ENCODE peak calls at places on chromosome 20, in nine cellular contexts. L is spleen, Q is stomach, I is left ventricle myocardium inferior, N is dorsolateral prefrontal cortex, Z is psoas muscle, U is upper lobe of right lung, F is AG09309, J is astrocyte of the spinal cord. X is an unnamed sample.
A peak's percentile ranks its signal among the peaks of the same experiment; 100 is the strongest.

GRCh38 chr20:47315339-47315662 is 41.2 kb downstream of the ZMYND8 start:
- DNase-seq in Q (no peak), F (no peak), Z (no peak), I (no peak), N (no peak), J (no peak), U (peak; percentile 32), L (no peak), X (no peak)

GRCh38 chr20:237918-238317 is 10.9 kb downstream of the DEFB129 start:
- DNase-seq in J (no peak), Z (no peak), U (no peak), Q (no peak), F (no peak), I (no peak), N (no peak), L (no peak), X (no peak)

GRCh38 chr20:51119914-51120313 is 97.0 kb upstream of the KCNG1 start:
- DNase-seq in U (no peak), N (no peak), J (no peak), Q (no peak), F (no peak), I (no peak), L (peak; percentile 23), Z (no peak), X (no peak)

GRCh38 chr20:58048096-58048702 is 180.3 kb downstream of the ANKRD60 start:
- DNase-seq in J (peak; percentile 62), Z (no peak), F (peak; percentile 25), U (no peak), N (no peak), Q (no peak), L (no peak), I (no peak), X (peak; percentile 18)

GRCh38 chr20:28562510-28562898 is 2695.0 kb upstream of the DEFB115 start:
- DNase-seq in J (peak; percentile 73), I (no peak), F (no peak), U (no peak), Z (no peak), Q (no peak), N (no peak), L (no peak), X (peak; percentile 87)

GRCh38 chr20:54084727-54085368 is 14.5 kb upstream of the BCAS1 start:
- DNase-seq in F (no peak), J (peak; percentile 24), Q (peak; percentile 70), U (no peak), L (no peak), I (no peak), N (no peak), Z (no peak), X (no peak)

GRCh38 chr20:44019638-44020335 is 105.1 kb downstream of the TOX2 start:
- DNase-seq in I (no peak), L (no peak), J (no peak), F (no peak), Z (peak; percentile 64), U (no peak), Q (no peak), N (no peak), X (no peak)

GRCh38 chr20:38004416-38004815 is 28.8 kb downstream of the TTI1 start:
- DNase-seq in J (no peak), Z (no peak), N (no peak), U (no peak), F (no peak), I (no peak), L (no peak), Q (no peak), X (no peak)

GRCh38 chr20:46895906-46896242 is 1.2 kb downstream of the EYA2 start:
- DNase-seq in J (no peak), Q (no peak), Z (no peak), N (no peak), F (no peak), U (no peak), I (no peak), L (no peak), X (no peak)

GRCh38 chr20:6767536-6768227 is at the start of gene BMP2:
- DNase-seq in F (no peak), N (peak; percentile 58), Z (peak; percentile 74), Q (peak; percentile 70), U (peak; percentile 82), L (peak; percentile 81), J (peak; percentile 58), I (peak; percentile 69), X (peak; percentile 16)

GRCh38 chr20:6766433-6766832 is 1.1 kb upstream of the BMP2 start:
- DNase-seq in Q (no peak), J (no peak), F (no peak), I (no peak), Z (no peak), N (no peak), U (no peak), L (no peak), X (no peak)

GRCh38 chr20:6768228-6769185 is 1.0 kb downstream of the BMP2 start:
- DNase-seq in Q (peak; percentile 32), L (peak; percentile 78), F (no peak), Z (peak; percentile 57), U (peak; percentile 72), J (peak; percentile 46), N (peak; percentile 45), I (peak; percentile 36), X (peak; percentile 16)

GRCh38 chr20:6765469-6766058 is 1.9 kb upstream of the BMP2 start:
- DNase-seq in J (peak; percentile 84), I (no peak), Q (no peak), Z (no peak), F (peak; percentile 28), U (no peak), N (no peak), L (no peak), X (peak; percentile 27)

DNA sequence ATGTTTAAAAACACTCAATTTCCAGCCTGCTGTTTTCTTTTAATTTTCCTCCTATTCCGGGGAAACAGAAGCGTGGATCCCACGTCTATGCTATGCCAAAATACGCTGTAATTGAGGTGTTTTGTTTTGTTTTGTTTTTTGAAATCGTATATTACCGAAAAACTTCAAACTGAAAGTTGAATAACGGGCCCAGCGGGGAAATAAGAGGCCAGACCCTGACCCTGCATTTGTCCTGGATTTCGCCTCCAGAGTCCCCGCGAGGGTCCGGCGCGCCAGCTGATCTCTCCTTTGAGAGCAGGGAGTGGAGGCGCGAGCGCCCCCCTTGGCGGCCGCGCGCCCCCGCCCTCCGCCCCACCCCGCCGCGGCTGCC is 335 bp upstream of the BMP2 start:
- DNase-seq in I (no peak), Q (no peak), F (no peak), L (no peak), J (no peak), N (no peak), U (no peak), Z (no peak), X (no peak)
- H3K4me3 ChIP-seq in I (peak overlapping the region; percentile 85), Q (peak overlapping the region; percentile 82), F (peak overlapping the region; percentile 49), L (peak overlapping the region; percentile 30), J (peak overlapping the region; percentile 57), N (peak overlapping the region; percentile 70), U (peak overlapping the region; percentile 51), Z (peak overlapping the region; percentile 77), X (peak overlapping the region; percentile 64)

DNA sequence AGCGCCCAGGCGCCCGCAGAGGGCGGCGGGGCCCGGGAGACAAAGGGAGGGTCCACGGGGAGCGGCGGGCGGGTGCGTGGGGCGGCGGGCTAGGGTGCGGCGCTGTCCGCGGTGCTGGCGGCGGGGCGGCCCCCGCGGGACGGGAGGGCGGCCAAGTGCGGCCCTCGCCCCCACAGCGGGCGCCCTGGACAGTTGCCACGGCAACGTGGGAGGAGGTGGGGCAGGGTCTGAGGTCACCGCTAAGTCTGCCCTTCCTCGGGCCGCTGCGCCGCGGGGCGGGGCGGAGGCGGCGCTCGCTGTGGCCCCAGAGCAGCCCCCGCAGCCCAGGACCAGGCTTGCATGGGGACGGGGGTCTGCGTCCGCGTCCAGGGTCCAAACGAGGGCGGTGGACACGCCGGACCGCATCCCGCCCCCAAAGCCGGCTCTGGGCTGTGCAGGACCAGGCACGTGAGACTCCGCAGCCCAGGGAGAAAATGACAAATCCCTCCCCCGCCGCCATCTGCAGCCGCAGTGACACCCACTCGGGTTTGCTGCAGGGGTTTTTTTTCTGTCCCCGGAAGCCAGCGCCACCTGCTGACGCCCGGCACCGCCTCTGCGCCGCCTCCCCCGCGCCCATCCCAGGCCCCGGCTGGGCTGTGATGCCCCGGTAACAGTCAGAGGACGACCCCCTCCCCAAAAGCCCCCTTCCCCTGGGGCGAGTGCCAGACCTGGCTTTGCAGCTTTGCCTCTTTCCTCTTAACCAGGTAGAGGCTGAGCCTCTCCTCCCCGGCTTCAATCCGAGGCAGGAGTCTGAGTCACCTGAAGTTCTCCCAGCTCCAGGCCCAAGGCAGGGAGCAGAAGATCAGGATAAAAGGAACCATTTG is 36.8 kb downstream of the YTHDF1 start:
- DNase-seq in U (no peak), J (no peak), N (peak; percentile 86), L (peak; percentile 87), Q (peak; percentile 36), F (no peak), I (peak; percentile 28), Z (peak; percentile 69), X (no peak)
- TF ChIP-seq CTCF in U (peak; percentile 47), J (peak; percentile 44), N (peak; percentile 67), L (peak; percentile 56), Q (no peak), F (peak; percentile 45), I (peak; percentile 65), Z (peak; percentile 50), X (peak; percentile 49)

DNA sequence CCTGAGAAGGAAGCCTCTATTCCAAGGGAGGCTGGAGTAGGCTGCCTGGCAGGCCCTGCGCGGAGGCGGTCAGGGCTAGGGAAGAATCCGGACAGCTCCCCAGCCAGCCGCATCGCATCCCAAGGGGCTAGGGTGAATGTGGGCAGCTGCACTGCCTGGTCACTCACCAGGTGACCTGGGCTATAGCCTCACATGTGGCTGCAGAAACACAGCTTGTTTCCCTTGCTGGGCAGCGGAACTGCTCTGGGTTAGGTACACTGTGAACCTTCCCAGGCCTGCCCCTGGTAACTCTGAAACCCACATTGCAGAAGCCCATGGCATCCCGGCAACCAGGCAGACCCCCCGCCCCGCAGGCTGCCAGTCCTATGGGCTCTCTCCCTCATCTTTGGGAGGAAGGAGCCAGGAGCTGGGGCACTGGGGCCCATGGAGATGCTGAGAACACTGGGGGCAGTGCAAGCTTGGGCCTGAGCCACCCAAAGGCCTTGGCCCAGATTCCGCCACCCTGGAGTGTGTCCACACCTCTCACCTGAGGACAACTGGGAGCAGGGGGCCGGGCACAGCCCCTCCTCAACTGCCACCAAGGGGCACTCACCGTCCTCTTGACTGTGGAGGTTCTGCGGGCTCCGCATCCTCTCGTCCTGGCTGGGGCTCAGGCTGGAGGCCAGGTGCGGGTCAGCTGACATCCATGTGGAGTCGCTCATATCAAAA is 111.0 kb downstream of the NOL4L start:
- DNase-seq in U (peak; percentile 74), L (no peak), Q (no peak), I (no peak), F (no peak), N (no peak), Z (no peak), J (no peak), X (no peak)
- H3K4me3 ChIP-seq in U (peak overlapping the region; percentile 47), L (peak overlapping the region; percentile 16), Q (peak overlapping the region; percentile 34), I (peak overlapping the region; percentile 56), F (peak overlapping the region; percentile 47), N (peak overlapping the region; percentile 49), Z (peak overlapping the region; percentile 52), J (peak overlapping the region; percentile 34), X (peak overlapping the region; percentile 54)

DNA sequence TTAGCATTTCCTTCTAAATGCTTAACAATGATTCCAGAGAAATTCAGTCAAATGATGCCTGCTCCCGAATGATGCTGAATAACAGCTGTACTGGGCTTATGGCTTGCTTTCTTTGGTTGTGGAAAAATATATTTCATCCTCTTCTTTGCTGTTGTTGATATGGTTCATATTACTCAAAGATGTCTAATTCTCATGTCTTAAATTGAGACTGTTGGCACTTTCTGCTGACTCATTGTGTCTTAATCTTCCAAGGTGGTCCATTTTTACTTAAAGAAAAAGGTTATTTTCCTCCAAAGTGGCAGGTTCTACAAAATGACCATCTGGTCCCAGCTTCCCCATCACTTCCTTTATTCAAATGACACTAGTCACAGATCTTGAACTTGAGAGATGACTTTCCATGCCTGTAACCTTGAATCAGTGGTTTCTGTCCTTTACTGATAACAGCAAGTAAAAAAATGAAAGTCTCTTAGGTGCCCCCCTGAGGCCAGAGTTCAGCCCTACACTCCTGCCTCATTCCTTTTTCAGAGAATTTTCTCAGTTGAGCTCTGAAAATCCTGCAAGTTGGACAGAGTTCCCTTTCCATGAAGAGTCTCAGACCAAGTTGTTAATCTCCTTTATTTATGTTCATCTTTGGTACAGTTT is 6.9 kb downstream of the SNAP25 start:
- DNase-seq in U (no peak), Q (no peak), J (no peak), N (no peak), L (no peak), Z (no peak), I (no peak), F (no peak), X (no peak)
- TF ChIP-seq CTCF in U (no peak), Q (no peak), J (peak; percentile 37), N (no peak), L (no peak), Z (no peak), I (no peak), F (peak; percentile 8), X (peak; percentile 49)

X was measured in brain microvascular endothelial cell.